ENCODE peak calls at places on chromosomes 7 and 10, in ten cellular contexts. H, A, G, B, P, T, C, U, O and D are unnamed samples.

GRCh38 chr7:95867309-95867708 is 95.0 kb downstream of the DYNC1I1 start:
- DNase-seq in H (no peak), A (no peak), G (no peak), B (no peak), P (no peak), T (no peak), C (no peak), U (no peak), O (no peak), D (no peak)

GRCh38 chr10:79331709-79332108 is 15.6 kb upstream of the PPIF start:
- DNase-seq in H (no peak), A (peak), G (no peak), B (no peak), P (peak), T (no peak), C (no peak), U (peak), O (peak), D (no peak)

GRCh38 chr7:150357277-150357676 is 11.3 kb upstream of the REPIN1 start:
- DNase-seq in H (no peak), A (peak), G (no peak), B (peak), P (no peak), T (no peak), C (no peak), U (no peak), O (peak), D (no peak)

GRCh38 chr7:33821970-33822369 is 83.4 kb upstream of the BMPER start:
- DNase-seq in H (no peak), A (no peak), G (no peak), B (no peak), P (peak), T (no peak), C (no peak), U (no peak), O (no peak), D (no peak)

GRCh38 chr10:69800109-69800508 is 1.6 kb upstream of the COL13A1 start:
- DNase-seq in H (peak), A (peak), G (peak), B (peak), P (peak), T (peak), C (peak), U (peak), O (peak), D (peak)

GRCh38 chr7:13042605-13043236 is 355.3 kb downstream of the ARL4A start:
- DNase-seq in H (no peak), A (no peak), G (no peak), B (no peak), P (peak), T (peak), C (no peak), U (no peak), O (no peak), D (peak)

GRCh38 chr10:119423510-119423874 is 119.0 kb downstream of the RGS10 start:
- DNase-seq in H (no peak), A (no peak), G (no peak), B (no peak), P (no peak), T (no peak), C (no peak), U (no peak), O (no peak), D (no peak)

GRCh38 chr7:39299695-39300094 is 266.5 kb upstream of the YAE1 start:
- DNase-seq in H (no peak), A (no peak), G (no peak), B (no peak), P (peak), T (no peak), C (no peak), U (no peak), O (no peak), D (no peak)

GRCh38 chr7:156751319-156751718 is 110.7 kb downstream of the RNF32 start:
- DNase-seq in H (peak), A (no peak), G (no peak), B (no peak), P (peak), T (peak), C (no peak), U (peak), O (no peak), D (no peak)

GRCh38 chr7:20661884-20662283 is 46.4 kb downstream of the ABCB5 start:
- DNase-seq in H (no peak), A (no peak), G (no peak), B (no peak), P (no peak), T (no peak), C (no peak), U (no peak), O (no peak), D (no peak)

GRCh38 chr7:130129099-130129498 is 58.8 kb downstream of the KLHDC10 start:
- DNase-seq in H (no peak), A (no peak), G (no peak), B (no peak), P (no peak), T (no peak), C (no peak), U (no peak), O (no peak), D (no peak)

GRCh38 chr10:110584006-110584405 is 16.5 kb downstream of the SMC3 start:
- DNase-seq in H (no peak), A (no peak), G (no peak), B (no peak), P (no peak), T (no peak), C (no peak), U (no peak), O (no peak), D (no peak)

GRCh38 chr10:43407148-43407575 is 1.8 kb downstream of the HNRNPF start:
- DNase-seq in H (peak), A (peak), G (peak), B (no peak), P (peak), T (peak), C (peak), U (no peak), O (peak), D (no peak)

GRCh38 chr7:112427984-112428383 is 22.3 kb upstream of the IFRD1 start:
- DNase-seq in H (no peak), A (no peak), G (no peak), B (no peak), P (no peak), T (no peak), C (no peak), U (no peak), O (no peak), D (no peak)

GRCh38 chr7:84512055-84512454 is 317.5 kb upstream of the SEMA3A start:
- DNase-seq in H (no peak), A (no peak), G (no peak), B (no peak), P (no peak), T (no peak), C (no peak), U (no peak), O (no peak), D (no peak)

GRCh38 chr10:59805043-59805442 is 51.8 kb upstream of the MRLN start:
- DNase-seq in H (no peak), A (no peak), G (no peak), B (peak), P (peak), T (peak), C (peak), U (peak), O (peak), D (peak)

GRCh38 chr7:90751595-90751994 is 155.5 kb downstream of the CDK14 start:
- DNase-seq in H (no peak), A (no peak), G (no peak), B (no peak), P (no peak), T (no peak), C (no peak), U (no peak), O (no peak), D (no peak)

GRCh38 chr10:132115736-132116135 is 50.0 kb downstream of the JAKMIP3 start:
- DNase-seq in H (no peak), A (peak), G (no peak), B (no peak), P (no peak), T (no peak), C (no peak), U (no peak), O (no peak), D (no peak)

GRCh38 chr10:54800677-54801480 is at the start of gene PCDH15:
- DNase-seq in H (peak), A (no peak), G (no peak), B (peak), P (peak), T (peak), C (peak), U (peak), O (no peak), D (peak)

GRCh38 chr10:34290412-34291082 is 524.5 kb downstream of the PARD3 start:
- DNase-seq in H (peak), A (no peak), G (no peak), B (no peak), P (peak), T (peak), C (no peak), U (peak), O (no peak), D (no peak)

GRCh38 chr7:128427289-128427891 is 17.6 kb upstream of the IMPDH1 start:
- DNase-seq in H (peak), A (no peak), G (no peak), B (peak), P (peak), T (peak), C (peak), U (peak), O (peak), D (peak)